ENCODE peak calls at places on chromosome 3, in nine cellular contexts. E is NCI-H460, Y is GM23338, G is IMR-90, O is MM.1S, K is AG08396, S is bronchial epithelial cell, F is NCI-H1105, P is hippocampal formation. I is an unnamed sample.
A peak's percentile ranks its signal among the peaks of the same experiment; 100 is the strongest.

GRCh38 chr3:159266779-159267178 is 464.9 kb downstream of the MFSD1 start:
- DNase-seq in E (peak; percentile 15), Y (peak; percentile 90), G (peak; percentile 6), O (peak; percentile 46), K (peak; percentile 14), S (peak; percentile 57), F (peak; percentile 53), P (no peak), I (no peak)

GRCh38 chr3:157098823-157099185 is 61.1 kb downstream of the CCNL1 start:
- DNase-seq in E (no peak), Y (no peak), G (peak; percentile 71), O (no peak), K (no peak), S (no peak), F (no peak), P (no peak), I (no peak)

GRCh38 chr3:171028779-171029232 is 2.3 kb upstream of the SLC2A2 start:
- DNase-seq in E (no peak), Y (no peak), G (peak; percentile 90), O (no peak), K (peak; percentile 70), S (peak; percentile 56), F (no peak), P (no peak), I (no peak)

GRCh38 chr3:30648670-30649357 is 42.4 kb downstream of the TGFBR2 start:
- DNase-seq in E (no peak), Y (no peak), G (no peak), O (no peak), K (no peak), S (no peak), F (no peak), P (no peak), I (no peak)

GRCh38 chr3:71523628-71524027 is 59.9 kb downstream of the FOXP1 start:
- DNase-seq in E (no peak), Y (no peak), G (no peak), O (no peak), K (no peak), S (no peak), F (no peak), P (no peak), I (no peak)

GRCh38 chr3:69997486-69998307 is 1.8 kb upstream of the SAMMSON start:
- DNase-seq in E (no peak), Y (no peak), G (no peak), O (no peak), K (no peak), S (no peak), F (no peak), P (no peak), I (no peak)

GRCh38 chr3:133487920-133488540 is 85.5 kb upstream of the CDV3 start:
- DNase-seq in E (no peak), Y (peak; percentile 51), G (peak; percentile 27), O (no peak), K (peak; percentile 54), S (peak; percentile 30), F (no peak), P (no peak), I (no peak)

GRCh38 chr3:14473411-14473891 is 66.7 kb downstream of the GRIP2 start:
- DNase-seq in E (no peak), Y (no peak), G (no peak), O (no peak), K (no peak), S (no peak), F (no peak), P (no peak), I (no peak)

GRCh38 chr3:190840146-190840545 is 22.3 kb downstream of the GMNC start:
- DNase-seq in E (no peak), Y (no peak), G (peak; percentile 2), O (peak; percentile 36), K (no peak), S (peak; percentile 25), F (no peak), P (no peak), I (no peak)

GRCh38 chr3:9347887-9348286 is 15.0 kb upstream of the THUMPD3 start:
- DNase-seq in E (no peak), Y (no peak), G (peak; percentile 77), O (no peak), K (peak; percentile 27), S (peak; percentile 75), F (no peak), P (peak; percentile 65), I (no peak)

GRCh38 chr3:66797916-66798560 is 200.1 kb upstream of the KBTBD8 start:
- DNase-seq in E (no peak), Y (peak; percentile 87), G (peak; percentile 82), O (no peak), K (peak; percentile 53), S (no peak), F (no peak), P (no peak), I (no peak)

GRCh38 chr3:146177072-146177936 is 16.3 kb upstream of the PLOD2 start:
- DNase-seq in E (no peak), Y (no peak), G (no peak), O (no peak), K (no peak), S (peak; percentile 64), F (no peak), P (no peak), I (no peak)

GRCh38 chr3:187745201-187746058 is at the start of gene BCL6:
- DNase-seq in E (peak; percentile 93), Y (peak; percentile 97), G (peak; percentile 99), O (peak; percentile 99), K (peak; percentile 90), S (peak; percentile 94), F (peak; percentile 98), P (peak; percentile 98), I (peak; percentile 91)

GRCh38 chr3:24985631-24986030 is 442.4 kb upstream of the RARB start:
- DNase-seq in E (no peak), Y (no peak), G (no peak), O (no peak), K (no peak), S (no peak), F (no peak), P (no peak), I (no peak)

GRCh38 chr3:187101184-187102072 is 37.9 kb downstream of the RPL39L start:
- DNase-seq in E (peak; percentile 65), Y (no peak), G (peak; percentile 71), O (peak; percentile 93), K (peak; percentile 53), S (peak; percentile 14), F (peak; percentile 3), P (no peak), I (no peak)

GRCh38 chr3:128322030-128323022 is 144.4 kb downstream of the DNAJB8 start:
- DNase-seq in E (peak; percentile 4), Y (peak; percentile 79), G (peak; percentile 46), O (peak; percentile 11), K (peak; percentile 56), S (peak; percentile 33), F (no peak), P (no peak), I (peak; percentile 1)

GRCh38 chr3:127491909-127492308 is 98.6 kb downstream of the TPRA1 start:
- DNase-seq in E (no peak), Y (no peak), G (no peak), O (no peak), K (no peak), S (no peak), F (no peak), P (no peak), I (no peak)

GRCh38 chr3:30747771-30748281 is 141.4 kb downstream of the TGFBR2 start:
- DNase-seq in E (no peak), Y (peak; percentile 70), G (peak; percentile 79), O (no peak), K (peak; percentile 26), S (peak; percentile 80), F (no peak), P (no peak), I (no peak)

GRCh38 chr3:153291052-153291689 is 129.1 kb downstream of the RAP2B start:
- DNase-seq in E (no peak), Y (peak; percentile 82), G (no peak), O (peak; percentile 70), K (no peak), S (peak; percentile 56), F (peak; percentile 13), P (no peak), I (no peak)

GRCh38 chr3:15427981-15428380 is 583 bp downstream of the EAF1 start:
- DNase-seq in E (no peak), Y (peak; percentile 45), G (no peak), O (no peak), K (no peak), S (no peak), F (no peak), P (no peak), I (no peak)

GRCh38 chr3:29597376-29598008 is 316.6 kb downstream of the RBMS3 start:
- DNase-seq in E (no peak), Y (no peak), G (peak; percentile 36), O (no peak), K (no peak), S (no peak), F (no peak), P (no peak), I (no peak)

GRCh38 chr3:184786271-184787010 is 25.5 kb upstream of the VPS8 start:
- DNase-seq in E (no peak), Y (no peak), G (peak; percentile 92), O (no peak), K (peak; percentile 89), S (no peak), F (no peak), P (peak; percentile 18), I (no peak)

GRCh38 chr3:63914312-63914711 is 2.1 kb upstream of the SCAANT1 start:
- DNase-seq in E (no peak), Y (no peak), G (peak; percentile 30), O (no peak), K (peak; percentile 23), S (peak; percentile 81), F (peak; percentile 2), P (no peak), I (no peak)

GRCh38 chr3:66396161-66396760 is 104.6 kb downstream of the LRIG1 start:
- DNase-seq in E (no peak), Y (no peak), G (no peak), O (no peak), K (no peak), S (no peak), F (no peak), P (no peak), I (no peak)

GRCh38 chr3:111803123-111803593 is 55.9 kb upstream of the PHLDB2 start:
- DNase-seq in E (peak; percentile 33), Y (no peak), G (peak; percentile 97), O (no peak), K (peak; percentile 69), S (peak; percentile 97), F (no peak), P (no peak), I (no peak)

GRCh38 chr3:111936191-111936841 is 42.5 kb upstream of the ABHD10 start:
- DNase-seq in E (peak; percentile 30), Y (no peak), G (peak; percentile 84), O (no peak), K (peak; percentile 48), S (peak; percentile 68), F (no peak), P (no peak), I (no peak)

GRCh38 chr3:188979669-188980311 is 192.0 kb upstream of the TPRG1 start:
- DNase-seq in E (no peak), Y (peak; percentile 9), G (peak; percentile 25), O (no peak), K (no peak), S (no peak), F (peak; percentile 100), P (no peak), I (no peak)

GRCh38 chr3:12780776-12781175 is 15.7 kb upstream of the CAND2 start:
- DNase-seq in E (no peak), Y (no peak), G (peak; percentile 77), O (no peak), K (no peak), S (no peak), F (no peak), P (no peak), I (no peak)

GRCh38 chr3:71103430-71103881 is 480.1 kb downstream of the FOXP1 start:
- DNase-seq in E (no peak), Y (no peak), G (peak; percentile 62), O (no peak), K (no peak), S (no peak), F (peak; percentile 11), P (no peak), I (no peak)